ENCODE peak calls at places on chromosomes 4 and X, in ten cellular contexts. One of them, this sample, is unnamed.

GRCh38 chrX:13864264-13864663 is 47.4 kb upstream of the GPM6B start:
- DNase-seq in left lung: no peak
- DNase-seq in neural crest cell: no peak
- DNase-seq in colonic mucosa: no peak
- DNase-seq in HepG2: no peak
- DNase-seq in pancreas: no peak
- DNase-seq in GM20000: no peak
- DNase-seq in dorsolateral prefrontal cortex: no peak
- DNase-seq in lower leg skin: no peak
- DNase-seq in GM13976: no peak
- DNase-seq in this sample: no peak

GRCh38 chr4:155948541-155948940 is 5.1 kb downstream of the CTSO start:
- DNase-seq in left lung: no peak
- DNase-seq in neural crest cell: no peak
- DNase-seq in colonic mucosa: no peak
- DNase-seq in HepG2: no peak
- DNase-seq in pancreas: no peak
- DNase-seq in GM20000: no peak
- DNase-seq in dorsolateral prefrontal cortex: no peak
- DNase-seq in lower leg skin: no peak
- DNase-seq in GM13976: no peak
- DNase-seq in this sample: no peak

GRCh38 chr4:80137631-80138030 is 59.7 kb upstream of the PRDM8 start:
- DNase-seq in left lung: no peak
- DNase-seq in neural crest cell: no peak
- DNase-seq in colonic mucosa: no peak
- DNase-seq in HepG2: no peak
- DNase-seq in pancreas: no peak
- DNase-seq in GM20000: no peak
- DNase-seq in dorsolateral prefrontal cortex: no peak
- DNase-seq in lower leg skin: no peak
- DNase-seq in GM13976: no peak
- DNase-seq in this sample: no peak

GRCh38 chr4:121800638-121800960 is 524 bp upstream of the EXOSC9 start:
- DNase-seq in left lung: no peak
- DNase-seq in neural crest cell: no peak
- DNase-seq in colonic mucosa: no peak
- DNase-seq in HepG2: no peak
- DNase-seq in pancreas: no peak
- DNase-seq in GM20000: no peak
- DNase-seq in dorsolateral prefrontal cortex: no peak
- DNase-seq in lower leg skin: no peak
- DNase-seq in GM13976: no peak
- DNase-seq in this sample: no peak

GRCh38 chrX:130082244-130083106 is 27.8 kb downstream of the ELF4 start:
- DNase-seq in left lung: peak; percentile 88
- DNase-seq in neural crest cell: no peak
- DNase-seq in colonic mucosa: no peak
- DNase-seq in HepG2: no peak
- DNase-seq in pancreas: no peak
- DNase-seq in GM20000: peak; percentile 60
- DNase-seq in dorsolateral prefrontal cortex: no peak
- DNase-seq in lower leg skin: peak; percentile 92
- DNase-seq in GM13976: peak; percentile 77
- DNase-seq in this sample: peak; percentile 74

GRCh38 chrX:115650916-115651315 is 89.9 kb downstream of the PLS3 start:
- DNase-seq in left lung: no peak
- DNase-seq in neural crest cell: peak; percentile 57
- DNase-seq in colonic mucosa: peak; percentile 33
- DNase-seq in HepG2: peak; percentile 33
- DNase-seq in pancreas: no peak
- DNase-seq in GM20000: no peak
- DNase-seq in dorsolateral prefrontal cortex: peak; percentile 44
- DNase-seq in lower leg skin: no peak
- DNase-seq in GM13976: peak; percentile 19
- DNase-seq in this sample: no peak

GRCh38 chrX:39336709-39337294 is 535.5 kb downstream of the MID1IP1 start:
- DNase-seq in left lung: no peak
- DNase-seq in neural crest cell: no peak
- DNase-seq in colonic mucosa: no peak
- DNase-seq in HepG2: no peak
- DNase-seq in pancreas: no peak
- DNase-seq in GM20000: peak; percentile 20
- DNase-seq in dorsolateral prefrontal cortex: no peak
- DNase-seq in lower leg skin: no peak
- DNase-seq in GM13976: peak; percentile 9
- DNase-seq in this sample: peak; percentile 11

GRCh38 chrX:46758163-46758955 is 559 bp downstream of the SLC9A7 start:
- DNase-seq in left lung: peak; percentile 66
- DNase-seq in neural crest cell: peak; percentile 1
- DNase-seq in colonic mucosa: no peak
- DNase-seq in HepG2: no peak
- DNase-seq in pancreas: peak; percentile 29
- DNase-seq in GM20000: peak; percentile 14
- DNase-seq in dorsolateral prefrontal cortex: no peak
- DNase-seq in lower leg skin: no peak
- DNase-seq in GM13976: no peak
- DNase-seq in this sample: no peak

GRCh38 chr4:16496501-16496900 is 270.2 kb upstream of the TAPT1 start:
- DNase-seq in left lung: no peak
- DNase-seq in neural crest cell: no peak
- DNase-seq in colonic mucosa: no peak
- DNase-seq in HepG2: no peak
- DNase-seq in pancreas: no peak
- DNase-seq in GM20000: no peak
- DNase-seq in dorsolateral prefrontal cortex: peak; percentile 50
- DNase-seq in lower leg skin: no peak
- DNase-seq in GM13976: no peak
- DNase-seq in this sample: no peak

GRCh38 chr4:183426507-183426906 is 17.9 kb upstream of the CDKN2AIP start:
- DNase-seq in left lung: no peak
- DNase-seq in neural crest cell: no peak
- DNase-seq in colonic mucosa: no peak
- DNase-seq in HepG2: no peak
- DNase-seq in pancreas: no peak
- DNase-seq in GM20000: no peak
- DNase-seq in dorsolateral prefrontal cortex: no peak
- DNase-seq in lower leg skin: no peak
- DNase-seq in GM13976: no peak
- DNase-seq in this sample: no peak

GRCh38 chr4:159248383-159249178 is 145.7 kb downstream of the RAPGEF2 start:
- DNase-seq in left lung: no peak
- DNase-seq in neural crest cell: no peak
- DNase-seq in colonic mucosa: no peak
- DNase-seq in HepG2: peak; percentile 47
- DNase-seq in pancreas: no peak
- DNase-seq in GM20000: peak; percentile 12
- DNase-seq in dorsolateral prefrontal cortex: no peak
- DNase-seq in lower leg skin: no peak
- DNase-seq in GM13976: peak; percentile 18
- DNase-seq in this sample: no peak

GRCh38 chr4:80532674-80533333 is 197.3 kb downstream of the CFAP299 start:
- DNase-seq in left lung: no peak
- DNase-seq in neural crest cell: no peak
- DNase-seq in colonic mucosa: no peak
- DNase-seq in HepG2: no peak
- DNase-seq in pancreas: no peak
- DNase-seq in GM20000: no peak
- DNase-seq in dorsolateral prefrontal cortex: no peak
- DNase-seq in lower leg skin: no peak
- DNase-seq in GM13976: no peak
- DNase-seq in this sample: no peak

GRCh38 chrX:115939636-115940160 is 230.8 kb upstream of the AGTR2 start:
- DNase-seq in left lung: no peak
- DNase-seq in neural crest cell: no peak
- DNase-seq in colonic mucosa: no peak
- DNase-seq in HepG2: no peak
- DNase-seq in pancreas: no peak
- DNase-seq in GM20000: no peak
- DNase-seq in dorsolateral prefrontal cortex: no peak
- DNase-seq in lower leg skin: no peak
- DNase-seq in GM13976: peak; percentile 6
- DNase-seq in this sample: no peak

GRCh38 chr4:105343523-105343931 is 130.3 kb downstream of the PPA2 start:
- DNase-seq in left lung: no peak
- DNase-seq in neural crest cell: no peak
- DNase-seq in colonic mucosa: no peak
- DNase-seq in HepG2: no peak
- DNase-seq in pancreas: no peak
- DNase-seq in GM20000: no peak
- DNase-seq in dorsolateral prefrontal cortex: no peak
- DNase-seq in lower leg skin: no peak
- DNase-seq in GM13976: no peak
- DNase-seq in this sample: no peak

GRCh38 chrX:132292753-132293152 is 73.5 kb upstream of the RAP2C start:
- DNase-seq in left lung: no peak
- DNase-seq in neural crest cell: peak; percentile 28
- DNase-seq in colonic mucosa: peak; percentile 24
- DNase-seq in HepG2: peak; percentile 57
- DNase-seq in pancreas: no peak
- DNase-seq in GM20000: peak; percentile 42
- DNase-seq in dorsolateral prefrontal cortex: no peak
- DNase-seq in lower leg skin: no peak
- DNase-seq in GM13976: peak; percentile 55
- DNase-seq in this sample: peak; percentile 34

GRCh38 chr4:57607616-57608150 is 497.5 kb upstream of the IGFBP7 start:
- DNase-seq in left lung: no peak
- DNase-seq in neural crest cell: no peak
- DNase-seq in colonic mucosa: no peak
- DNase-seq in HepG2: no peak
- DNase-seq in pancreas: no peak
- DNase-seq in GM20000: no peak
- DNase-seq in dorsolateral prefrontal cortex: no peak
- DNase-seq in lower leg skin: no peak
- DNase-seq in GM13976: no peak
- DNase-seq in this sample: no peak

GRCh38 chr4:2793920-2794706 is 1.2 kb downstream of the SH3BP2 start:
- DNase-seq in left lung: peak; percentile 84
- DNase-seq in neural crest cell: no peak
- DNase-seq in colonic mucosa: peak; percentile 69
- DNase-seq in HepG2: peak; percentile 69
- DNase-seq in pancreas: peak; percentile 66
- DNase-seq in GM20000: no peak
- DNase-seq in dorsolateral prefrontal cortex: no peak
- DNase-seq in lower leg skin: peak; percentile 90
- DNase-seq in GM13976: no peak
- DNase-seq in this sample: no peak

GRCh38 chr4:23966720-23967119 is 76.9 kb upstream of the PPARGC1A start:
- DNase-seq in left lung: no peak
- DNase-seq in neural crest cell: no peak
- DNase-seq in colonic mucosa: no peak
- DNase-seq in HepG2: peak; percentile 20
- DNase-seq in pancreas: no peak
- DNase-seq in GM20000: no peak
- DNase-seq in dorsolateral prefrontal cortex: no peak
- DNase-seq in lower leg skin: no peak
- DNase-seq in GM13976: no peak
- DNase-seq in this sample: no peak

DNA sequence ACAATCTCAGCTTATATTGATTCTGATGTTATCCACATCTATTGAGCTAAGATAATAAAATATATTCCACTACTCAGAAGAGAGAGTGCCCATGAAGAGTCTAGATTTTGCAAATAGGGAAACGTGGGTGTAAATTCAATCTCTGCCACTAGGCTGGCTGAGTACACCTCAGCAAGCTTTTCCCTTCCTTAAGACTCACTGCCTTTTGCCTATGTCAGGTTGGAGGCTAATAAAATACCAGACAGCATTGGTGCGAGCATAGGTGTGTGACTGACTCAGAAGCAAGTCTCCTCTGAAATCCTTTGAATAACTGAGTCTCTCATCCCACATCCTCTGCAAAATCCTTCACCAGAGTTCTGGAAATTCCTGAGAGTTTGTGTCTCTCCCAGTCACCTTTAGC is 405.4 kb upstream of the CPEB2 start:
- DNase-seq in left lung: no peak
- DNase-seq in neural crest cell: no peak
- DNase-seq in colonic mucosa: no peak
- DNase-seq in HepG2: no peak
- DNase-seq in pancreas: no peak
- DNase-seq in GM20000: no peak
- DNase-seq in dorsolateral prefrontal cortex: no peak
- DNase-seq in lower leg skin: no peak
- DNase-seq in GM13976: no peak
- DNase-seq in this sample: no peak
- TF ChIP-seq CTCF in left lung: no peak
- TF ChIP-seq CTCF in neural crest cell: peak; percentile 44
- TF ChIP-seq CTCF in colonic mucosa: no peak
- TF ChIP-seq CTCF in HepG2: no peak
- TF ChIP-seq CTCF in pancreas: no peak
- TF ChIP-seq CTCF in GM20000: no peak
- TF ChIP-seq CTCF in dorsolateral prefrontal cortex: no peak
- TF ChIP-seq CTCF in lower leg skin: no peak
- TF ChIP-seq CTCF in GM13976: no peak
- TF ChIP-seq CTCF in this sample: no peak

DNA sequence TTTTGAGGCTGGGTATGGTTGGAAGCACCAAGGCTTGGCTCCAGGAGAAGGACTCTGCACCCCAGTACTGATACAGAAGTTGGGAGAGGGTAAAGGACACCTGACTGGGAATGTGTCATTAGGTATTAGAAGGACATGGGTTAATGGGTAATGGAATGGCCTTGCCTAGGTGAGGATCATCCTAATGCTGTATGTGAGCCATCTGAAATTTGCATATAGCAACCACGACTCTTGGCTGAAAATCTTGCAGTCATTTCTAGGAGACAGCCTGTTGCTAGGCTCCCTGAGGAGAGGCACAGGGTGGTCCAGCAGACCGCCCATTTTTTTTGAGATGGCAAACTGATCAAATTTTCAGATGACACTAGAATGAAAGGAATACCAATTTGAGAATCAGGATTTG is 26.9 kb upstream of the AP1S2 start:
- DNase-seq in left lung: no peak
- DNase-seq in neural crest cell: no peak
- DNase-seq in colonic mucosa: no peak
- DNase-seq in HepG2: no peak
- DNase-seq in pancreas: no peak
- DNase-seq in GM20000: no peak
- DNase-seq in dorsolateral prefrontal cortex: no peak
- DNase-seq in lower leg skin: no peak
- DNase-seq in GM13976: no peak
- DNase-seq in this sample: no peak
- TF ChIP-seq CTCF in left lung: no peak
- TF ChIP-seq CTCF in neural crest cell: no peak
- TF ChIP-seq CTCF in colonic mucosa: no peak
- TF ChIP-seq CTCF in HepG2: no peak
- TF ChIP-seq CTCF in pancreas: no peak
- TF ChIP-seq CTCF in GM20000: no peak
- TF ChIP-seq CTCF in dorsolateral prefrontal cortex: no peak
- TF ChIP-seq CTCF in lower leg skin: no peak
- TF ChIP-seq CTCF in GM13976: no peak
- TF ChIP-seq CTCF in this sample: no peak

GRCh38 chr4:103996059-103996458 is 276.3 kb upstream of the TACR3 start:
- DNase-seq in left lung: no peak
- DNase-seq in neural crest cell: no peak
- DNase-seq in colonic mucosa: no peak
- DNase-seq in HepG2: no peak
- DNase-seq in pancreas: no peak
- DNase-seq in GM20000: no peak
- DNase-seq in dorsolateral prefrontal cortex: no peak
- DNase-seq in lower leg skin: no peak
- DNase-seq in GM13976: no peak
- DNase-seq in this sample: no peak
- TF ChIP-seq CTCF in left lung: no peak
- TF ChIP-seq CTCF in neural crest cell: peak; percentile 48
- TF ChIP-seq CTCF in colonic mucosa: no peak
- TF ChIP-seq CTCF in HepG2: peak; percentile 33
- TF ChIP-seq CTCF in pancreas: no peak
- TF ChIP-seq CTCF in GM20000: no peak
- TF ChIP-seq CTCF in dorsolateral prefrontal cortex: peak; percentile 6
- TF ChIP-seq CTCF in lower leg skin: no peak
- TF ChIP-seq CTCF in GM13976: no peak
- TF ChIP-seq CTCF in this sample: peak; percentile 7

GRCh38 chr4:10620935-10621488 is 63.6 kb downstream of the CLNK start:
- DNase-seq in left lung: no peak
- DNase-seq in neural crest cell: no peak
- DNase-seq in colonic mucosa: no peak
- DNase-seq in HepG2: no peak
- DNase-seq in pancreas: no peak
- DNase-seq in GM20000: no peak
- DNase-seq in dorsolateral prefrontal cortex: no peak
- DNase-seq in lower leg skin: no peak
- DNase-seq in GM13976: no peak
- DNase-seq in this sample: no peak
- TF ChIP-seq CTCF in left lung: no peak
- TF ChIP-seq CTCF in neural crest cell: no peak
- TF ChIP-seq CTCF in colonic mucosa: no peak
- TF ChIP-seq CTCF in HepG2: no peak
- TF ChIP-seq CTCF in pancreas: no peak
- TF ChIP-seq CTCF in GM20000: no peak
- TF ChIP-seq CTCF in dorsolateral prefrontal cortex: no peak
- TF ChIP-seq CTCF in lower leg skin: no peak
- TF ChIP-seq CTCF in GM13976: no peak
- TF ChIP-seq CTCF in this sample: no peak

This sample was measured in GM10248.